ENCODE peak calls at places on chromosomes 16 and 17, in four cellular contexts. Y, Q, J and H are unnamed samples. For H3K9me3, the result is how much of the 10 kb centered on the place peaks cover.

GRCh38 chr16:11639925-11640899 is 28.0 kb upstream of the SNN start:
- DNase-seq in Y (peak), Q (no peak), J (peak), H (no peak)

GRCh38 chr17:45861185-45861584 is 16.5 kb downstream of the SPPL2C start:
- DNase-seq in Y (no peak), Q (no peak), J (no peak), H (no peak)

GRCh38 chr17:49552070-49552751 is 23.5 kb upstream of the NXPH3 start:
- DNase-seq in Y (no peak), Q (peak), J (no peak), H (no peak)

GRCh38 chr17:82013772-82014321 is 8.8 kb downstream of the CENPX start:
- DNase-seq in Y (no peak), Q (no peak), J (peak), H (no peak)

GRCh38 chr16:19588661-19589060 is 33.2 kb downstream of the VPS35L start:
- DNase-seq in Y (no peak), Q (no peak), J (no peak), H (no peak)

GRCh38 chr16:86092586-86093480 is 193.9 kb downstream of the IRF8 start:
- DNase-seq in Y (no peak), Q (no peak), J (no peak), H (no peak)

GRCh38 chr16:86202267-86202666 is 303.3 kb downstream of the IRF8 start:
- DNase-seq in Y (no peak), Q (no peak), J (no peak), H (no peak)

GRCh38 chr16:89984215-89984614 is 35.0 kb downstream of the DBNDD1 start:
- DNase-seq in Y (no peak), Q (no peak), J (no peak), H (no peak)

GRCh38 chr17:69287168-69287567 is 39.8 kb downstream of the ABCA5 start:
- DNase-seq in Y (peak), Q (no peak), J (no peak), H (no peak)

GRCh38 chr16:23676924-23677480 is 1.7 kb upstream of the PLK1 start:
- DNase-seq in Y (no peak), Q (no peak), J (no peak), H (no peak)

GRCh38 chr16:2969545-2970521 is 685 bp downstream of the PAQR4 start:
- DNase-seq in Y (peak), Q (peak), J (peak), H (no peak)

GRCh38 chr16:24125199-24125598 is 130.9 kb upstream of the CACNG3 start:
- DNase-seq in Y (no peak), Q (no peak), J (no peak), H (no peak)

GRCh38 chr17:68356520-68356919 is 65.2 kb downstream of the ARSG start:
- DNase-seq in Y (no peak), Q (no peak), J (no peak), H (no peak)

GRCh38 chr16:19291459-19291858 is 5.9 kb downstream of the CLEC19A start:
- DNase-seq in Y (peak), Q (no peak), J (no peak), H (no peak)

GRCh38 chr16:48165961-48166578 is 10.3 kb upstream of the ABCC12 start:
- DNase-seq in Y (peak), Q (no peak), J (peak), H (no peak)

GRCh38 chr17:83200746-83201145 is 121.3 kb downstream of the METRNL start:
- DNase-seq in Y (no peak), Q (no peak), J (no peak), H (no peak)

GRCh38 chr17:61155590-61156181 is 244.0 kb upstream of the TBX2 start:
- DNase-seq in Y (peak), Q (no peak), J (no peak), H (no peak)

GRCh38 chr17:47846741-47847340 is 4.1 kb downstream of the SP6 start:
- DNase-seq in Y (no peak), Q (no peak), J (no peak), H (no peak)

GRCh38 chr16:10831899-10832886 is 13.6 kb upstream of the TVP23A start:
- DNase-seq in Y (no peak), Q (no peak), J (no peak), H (no peak)

GRCh38 chr16:7369181-7369580 is 36.5 kb downstream of the RBFOX1 start:
- DNase-seq in Y (no peak), Q (no peak), J (no peak), H (no peak)

GRCh38 chr17:71396711-71397110 is 724.1 kb upstream of the SOX9 start:
- DNase-seq in Y (no peak), Q (no peak), J (no peak), H (no peak)

GRCh38 chr17:76268015-76268749 is 3.0 kb downstream of the UBALD2 start:
- DNase-seq in Y (no peak), Q (peak), J (no peak), H (no peak)

DNA sequence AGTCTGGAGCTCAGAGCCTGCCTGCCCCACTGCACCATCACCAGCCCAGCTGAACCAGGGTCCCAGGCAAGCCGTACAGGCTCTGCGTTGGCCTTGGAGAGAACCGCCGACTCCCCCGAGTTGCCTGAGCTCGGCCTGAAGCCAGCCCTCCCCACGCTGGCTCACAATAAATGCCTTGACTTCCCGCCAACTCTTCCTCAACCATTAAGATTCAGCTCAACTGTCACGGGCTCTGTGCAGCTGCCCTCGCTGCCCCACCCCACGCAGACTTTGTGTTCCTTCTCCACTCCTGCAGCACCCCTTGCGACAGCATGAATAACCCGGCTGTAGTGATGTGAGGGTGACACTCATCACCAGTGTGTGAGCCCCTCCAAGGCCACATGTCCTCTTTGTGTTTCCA is 4.8 kb upstream of the QPRT start:
- DNase-seq in Y (no peak), Q (peak), J (no peak), H (no peak)
- TF ChIP-seq RNF2 in Y (no peak), Q (no peak), J (no peak), H (no peak)

GRCh38 chr17:36994438-36994837 is 45.7 kb downstream of the AATF start:
- DNase-seq in Y (no peak), Q (no peak), J (no peak), H (no peak)

GRCh38 chr17:36999475-36999874 is 50.7 kb downstream of the AATF start:
- DNase-seq in Y (no peak), Q (no peak), J (no peak), H (no peak)
- H3K9me3 ChIP-seq in Y (under half), Q (under half), J (under half), H (under half)

GRCh38 chr17:6639651-6640535 is 618 bp downstream of the KIAA0753 start:
- DNase-seq in Y (peak), Q (peak), J (no peak), H (no peak)
- TF ChIP-seq RNF2 in Y (no peak), Q (no peak), J (no peak), H (no peak)

GRCh38 chr16:35711435-35711834 is 2252.0 kb downstream of the TP53TG3F start:
- DNase-seq in Y (no peak), Q (no peak), J (no peak), H (no peak)

GRCh38 chr16:35713762-35714650 is 2254.6 kb downstream of the TP53TG3F start:
- DNase-seq in Y (no peak), Q (no peak), J (no peak), H (no peak)

GRCh38 chr16:35714665-35715064 is 2255.3 kb downstream of the TP53TG3F start:
- DNase-seq in Y (no peak), Q (no peak), J (no peak), H (no peak)

GRCh38 chr16:35706901-35707300 is 2247.5 kb downstream of the TP53TG3F start:
- DNase-seq in Y (no peak), Q (no peak), J (no peak), H (no peak)

GRCh38 chr16:35711958-35712357 is 2252.5 kb downstream of the TP53TG3F start:
- DNase-seq in Y (no peak), Q (no peak), J (no peak), H (no peak)
- H3K9me3 ChIP-seq in Y (under half), Q (under half), J (half or more), H (half or more)